ENCODE peak calls at places on chromosome 2, in six cellular contexts. Z, P, T, U, W and A are unnamed samples. For H3K9me2, the result is how much of the 10 kb centered on the place peaks cover.

GRCh38 chr2:83850071-83850725 is 608.9 kb downstream of the SUCLG1 start:
- DNase-seq in Z (no peak), P (no peak), T (no peak), U (no peak), W (no peak), A (no peak)

GRCh38 chr2:150888337-150888736 is 373.3 kb downstream of the RBM43 start:
- DNase-seq in Z (no peak), P (no peak), T (no peak), U (no peak), W (no peak), A (no peak)

GRCh38 chr2:207219716-207220414 is 54.1 kb upstream of the KLF7 start:
- DNase-seq in Z (peak), P (peak), T (no peak), U (no peak), W (peak), A (no peak)

GRCh38 chr2:184730288-184730687 is 132.0 kb downstream of the ZNF804A start:
- DNase-seq in Z (no peak), P (no peak), T (peak), U (no peak), W (no peak), A (peak)

GRCh38 chr2:24214880-24215279 is 40.0 kb downstream of the FAM228A start:
- DNase-seq in Z (no peak), P (no peak), T (no peak), U (no peak), W (no peak), A (peak)

GRCh38 chr2:184444217-184444616 is 154.1 kb upstream of the ZNF804A start:
- DNase-seq in Z (peak), P (no peak), T (peak), U (no peak), W (no peak), A (peak)

GRCh38 chr2:72115361-72116080 is 32.1 kb downstream of the CYP26B1 start:
- DNase-seq in Z (peak), P (peak), T (no peak), U (peak), W (peak), A (no peak)

GRCh38 chr2:149573760-149574159 is 13.8 kb downstream of the MMADHC start:
- DNase-seq in Z (peak), P (no peak), T (no peak), U (no peak), W (no peak), A (no peak)

GRCh38 chr2:8061219-8061618 is 620.6 kb upstream of the ID2 start:
- DNase-seq in Z (no peak), P (no peak), T (no peak), U (no peak), W (no peak), A (peak)

DNA sequence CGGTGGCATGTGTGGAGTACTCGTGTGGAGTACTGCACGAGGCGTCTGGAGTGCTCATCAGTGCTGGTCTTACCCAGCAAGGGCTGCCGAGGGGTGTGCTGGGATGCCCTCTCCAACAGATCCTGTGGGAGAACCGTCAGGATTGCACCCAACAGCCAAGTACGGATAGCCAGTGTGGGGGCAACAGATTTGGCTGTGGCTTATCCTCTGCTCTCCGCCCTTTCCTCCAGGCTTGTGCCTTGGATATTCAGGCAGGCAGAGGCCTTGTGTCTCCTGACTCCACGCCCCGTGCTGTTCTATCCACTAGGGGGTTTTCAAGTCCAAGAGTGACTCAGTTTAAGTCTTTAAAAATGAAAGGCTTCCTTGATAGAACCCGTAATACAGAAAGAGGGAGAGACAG is 321.0 kb upstream of the HS6ST1 start:
- DNase-seq in Z (no peak), P (no peak), T (no peak), U (no peak), W (no peak), A (no peak)
- H3K9me2 ChIP-seq in Z (under half), P (under half), T (under half), U (under half), W (under half), A (under half)

GRCh38 chr2:68861330-68861729 is 9.9 kb downstream of the BMP10 start:
- DNase-seq in Z (no peak), P (no peak), T (no peak), U (no peak), W (no peak), A (no peak)

GRCh38 chr2:68860111-68860510 is 11.1 kb downstream of the BMP10 start:
- DNase-seq in Z (no peak), P (no peak), T (no peak), U (no peak), W (no peak), A (no peak)

GRCh38 chr2:68857446-68857845 is 13.8 kb downstream of the BMP10 start:
- DNase-seq in Z (no peak), P (no peak), T (no peak), U (no peak), W (no peak), A (no peak)

GRCh38 chr2:68855550-68855949 is 15.6 kb downstream of the BMP10 start:
- DNase-seq in Z (no peak), P (no peak), T (no peak), U (no peak), W (no peak), A (no peak)

DNA sequence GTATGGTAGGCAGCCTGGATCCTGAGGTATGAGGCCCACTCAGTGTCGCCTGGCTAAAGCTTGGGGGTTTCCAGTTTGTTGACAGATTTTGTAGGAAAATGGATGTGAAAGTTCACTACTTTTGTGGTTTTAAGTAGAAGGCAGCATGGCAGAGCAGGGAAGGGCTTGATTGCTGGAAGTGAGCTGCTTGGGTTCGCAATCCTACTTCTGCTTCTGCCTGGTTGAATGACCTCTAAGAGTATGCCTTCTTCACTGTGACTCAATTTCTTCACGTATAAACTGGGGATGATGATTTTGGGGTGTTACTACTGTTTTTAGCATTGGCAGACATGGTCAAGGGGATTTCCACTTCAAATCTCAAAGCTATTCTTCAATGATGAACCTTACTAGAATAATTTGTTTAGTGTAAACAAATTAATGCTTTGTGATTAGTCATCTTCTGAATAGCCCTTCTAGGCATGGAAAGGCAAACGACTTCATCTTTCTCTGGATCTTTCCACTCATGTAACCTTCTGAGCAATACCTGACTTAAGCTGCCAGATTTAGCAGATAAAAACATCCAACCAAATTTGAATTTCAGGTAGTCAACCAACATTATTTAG is 13.2 kb downstream of the BMP10 start:
- DNase-seq in Z (no peak), P (no peak), T (no peak), U (no peak), W (no peak), A (no peak)
- H3K9me2 ChIP-seq in Z (under half), P (under half), T (under half), U (under half), W (under half), A (under half)

GRCh38 chr2:176843208-176843607 is 369.4 kb upstream of the HNRNPA3 start:
- DNase-seq in Z (no peak), P (no peak), T (no peak), U (no peak), W (no peak), A (no peak)
- H3K9me2 ChIP-seq in Z (under half), P (under half), T (under half), U (under half), W (under half), A (under half)

GRCh38 chr2:109500910-109501309 is 112.9 kb downstream of the SEPTIN10 start:
- DNase-seq in Z (no peak), P (no peak), T (no peak), U (no peak), W (no peak), A (no peak)
- H3K9me2 ChIP-seq in Z (under half), P (under half), T (under half), U (under half), W (under half), A (under half)

DNA sequence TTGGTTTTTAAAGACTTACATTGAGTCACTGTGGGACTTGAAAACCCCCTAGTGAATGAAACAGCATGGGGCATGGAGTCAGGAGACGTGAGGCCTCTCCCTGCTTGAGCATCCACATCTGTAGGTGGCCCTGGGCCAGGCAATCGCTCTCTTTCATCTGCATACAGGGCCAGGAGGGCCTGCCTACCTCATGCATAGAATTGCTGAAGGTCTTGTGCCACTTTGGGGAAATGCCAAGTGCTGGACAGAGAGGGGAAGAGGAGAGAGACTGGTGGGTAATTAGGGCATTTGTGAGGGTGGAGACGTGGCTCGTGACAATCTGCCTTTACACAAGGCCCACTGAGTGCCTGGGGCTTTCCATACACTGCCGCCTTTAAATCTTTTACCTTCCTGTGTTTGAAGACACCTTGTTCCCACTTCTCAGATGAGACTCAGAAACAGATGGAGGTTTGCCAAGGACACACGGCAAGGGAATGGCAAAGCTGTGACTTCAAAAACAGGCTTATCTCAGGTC is 322.2 kb upstream of the HS6ST1 start:
- DNase-seq in Z (no peak), P (no peak), T (no peak), U (no peak), W (no peak), A (no peak)
- H3K9me2 ChIP-seq in Z (under half), P (under half), T (under half), U (under half), W (under half), A (under half)

GRCh38 chr2:19762142-19762541 is 139.6 kb downstream of the TTC32 start:
- DNase-seq in Z (no peak), P (no peak), T (no peak), U (no peak), W (no peak), A (no peak)

GRCh38 chr2:19767876-19768275 is 133.9 kb downstream of the TTC32 start:
- DNase-seq in Z (peak), P (no peak), T (no peak), U (no peak), W (no peak), A (no peak)

GRCh38 chr2:19762959-19763605 is 138.7 kb downstream of the TTC32 start:
- DNase-seq in Z (no peak), P (no peak), T (no peak), U (no peak), W (no peak), A (no peak)

GRCh38 chr2:19763731-19764130 is 138.1 kb downstream of the TTC32 start:
- DNase-seq in Z (no peak), P (no peak), T (no peak), U (no peak), W (no peak), A (no peak)

DNA sequence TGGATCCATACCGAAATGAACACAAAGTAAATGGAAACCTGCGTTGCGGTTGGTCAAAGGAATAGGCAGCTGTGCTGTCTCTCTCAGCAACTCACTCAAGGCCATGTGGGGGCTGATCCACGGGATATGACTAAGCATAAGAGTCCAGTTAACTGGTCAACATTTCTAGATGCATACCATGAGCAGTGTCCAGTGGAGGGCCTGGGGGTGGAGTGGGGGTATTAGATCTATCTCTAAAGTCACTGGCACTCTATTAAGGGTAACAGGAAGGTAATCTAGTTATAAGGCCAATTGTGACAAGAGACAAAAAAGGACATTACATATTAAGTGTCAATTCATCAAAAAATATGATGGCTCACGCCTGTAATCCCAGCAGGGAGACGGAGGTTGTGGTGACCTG is 136.8 kb downstream of the TTC32 start:
- DNase-seq in Z (no peak), P (no peak), T (no peak), U (no peak), W (no peak), A (no peak)
- H3K9me2 ChIP-seq in Z (under half), P (under half), T (under half), U (under half), W (under half), A (under half)

GRCh38 chr2:128637481-128638155 is 318.9 kb upstream of the HS6ST1 start:
- DNase-seq in Z (no peak), P (no peak), T (no peak), U (no peak), W (no peak), A (no peak)

GRCh38 chr2:128636802-128637147 is 318.1 kb upstream of the HS6ST1 start:
- DNase-seq in Z (no peak), P (no peak), T (no peak), U (no peak), W (no peak), A (no peak)

GRCh38 chr2:128638311-128638710 is 319.6 kb upstream of the HS6ST1 start:
- DNase-seq in Z (no peak), P (no peak), T (no peak), U (no peak), W (no peak), A (no peak)

GRCh38 chr2:128640166-128640846 is 321.6 kb upstream of the HS6ST1 start:
- DNase-seq in Z (no peak), P (no peak), T (no peak), U (no peak), W (no peak), A (no peak)

DNA sequence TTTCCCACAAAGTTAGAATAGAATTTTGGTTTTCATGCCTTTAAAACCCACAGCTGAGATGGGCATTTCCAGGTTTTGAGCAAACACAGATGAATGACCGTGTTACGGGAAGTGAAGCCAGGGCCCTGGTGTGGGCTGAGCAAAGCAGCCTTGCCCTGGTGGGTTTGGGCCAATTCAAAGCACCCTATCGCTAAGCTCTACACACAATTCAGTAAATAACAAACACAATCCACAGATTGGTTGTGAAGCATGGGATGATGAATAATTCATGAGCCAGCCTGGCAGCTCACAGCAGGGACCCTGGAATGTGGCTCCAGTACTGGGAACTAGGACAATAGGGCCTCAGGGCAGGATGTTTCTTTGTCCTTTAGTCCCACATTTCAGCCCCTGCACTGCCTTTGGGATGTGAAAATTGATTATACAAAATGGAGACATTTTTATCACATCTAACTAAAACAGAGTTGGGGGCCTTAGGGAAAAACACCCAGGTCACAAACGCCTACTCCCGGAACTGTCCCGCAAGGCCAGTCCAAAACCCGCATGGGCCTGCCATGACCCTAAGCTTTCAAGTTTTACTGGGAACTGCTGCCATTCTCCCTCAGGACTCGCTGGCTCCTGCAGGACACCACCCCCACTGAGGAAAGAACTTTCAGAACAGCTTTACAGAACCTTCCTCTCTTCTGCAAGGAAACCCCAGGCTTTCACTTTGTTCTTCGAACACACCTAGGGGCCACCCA is 320.2 kb upstream of the HS6ST1 start:
- DNase-seq in Z (no peak), P (peak), T (no peak), U (no peak), W (no peak), A (no peak)
- H3K9me2 ChIP-seq in Z (under half), P (under half), T (under half), U (under half), W (under half), A (under half)